ENCODE peak calls at places on chromosomes 5 and 9, in ten cellular contexts. One of them, this sample, is unnamed.

GRCh38 chr9:18493361-18494015 is 19.5 kb downstream of the ADAMTSL1 start:
- DNase-seq in NCI-H1092 treated with DMSO at 0.1 percent for 48 hours: peak
- DNase-seq in EL: peak
- DNase-seq in posterior vena cava: no peak
- DNase-seq in B cell: no peak
- DNase-seq in stimulated activated CD8-positive, alpha-beta memory T cell treated with anti-CD3 and anti-CD28 coated beads, Interleukin-15, amount 100 ng/mL, for 1 hour: no peak
- DNase-seq in upper lobe of right lung: no peak
- DNase-seq in T-helper 1 cell: no peak
- DNase-seq in H7: no peak
- DNase-seq in CD8-positive, alpha-beta memory T cell: no peak
- DNase-seq in this sample: peak

GRCh38 chr9:115157245-115157674 is 39.3 kb upstream of the TNC start:
- DNase-seq in B cell: no peak
- DNase-seq in stimulated activated CD8-positive, alpha-beta memory T cell treated with anti-CD3 and anti-CD28 coated beads, Interleukin-15, amount 100 ng/mL, for 1 hour: no peak
- DNase-seq in CD8-positive, alpha-beta memory T cell: no peak
- DNase-seq in H7: no peak
- DNase-seq in EL: peak
- DNase-seq in T-helper 1 cell: no peak
- DNase-seq in posterior vena cava: no peak
- DNase-seq in upper lobe of right lung: no peak
- DNase-seq in NCI-H1092 treated with DMSO at 0.1 percent for 48 hours: no peak
- DNase-seq in this sample: peak

GRCh38 chr5:34895641-34896419 is 19.5 kb downstream of the RAD1 start:
- DNase-seq in CD8-positive, alpha-beta memory T cell: no peak
- DNase-seq in posterior vena cava: no peak
- DNase-seq in stimulated activated CD8-positive, alpha-beta memory T cell treated with anti-CD3 and anti-CD28 coated beads, Interleukin-15, amount 100 ng/mL, for 1 hour: no peak
- DNase-seq in T-helper 1 cell: no peak
- DNase-seq in H7: no peak
- DNase-seq in B cell: no peak
- DNase-seq in NCI-H1092 treated with DMSO at 0.1 percent for 48 hours: no peak
- DNase-seq in upper lobe of right lung: no peak
- DNase-seq in EL: no peak
- DNase-seq in this sample: no peak

GRCh38 chr5:178504340-178504960 is 85.7 kb downstream of the COL23A1 start:
- DNase-seq in stimulated activated CD8-positive, alpha-beta memory T cell treated with anti-CD3 and anti-CD28 coated beads, Interleukin-15, amount 100 ng/mL, for 1 hour: no peak
- DNase-seq in B cell: no peak
- DNase-seq in upper lobe of right lung: no peak
- DNase-seq in T-helper 1 cell: no peak
- DNase-seq in posterior vena cava: no peak
- DNase-seq in NCI-H1092 treated with DMSO at 0.1 percent for 48 hours: no peak
- DNase-seq in H7: no peak
- DNase-seq in CD8-positive, alpha-beta memory T cell: no peak
- DNase-seq in EL: no peak
- DNase-seq in this sample: no peak

GRCh38 chr9:113317777-113318176 is 14.6 kb upstream of the RNF183 start:
- DNase-seq in NCI-H1092 treated with DMSO at 0.1 percent for 48 hours: no peak
- DNase-seq in posterior vena cava: no peak
- DNase-seq in upper lobe of right lung: no peak
- DNase-seq in EL: no peak
- DNase-seq in H7: no peak
- DNase-seq in CD8-positive, alpha-beta memory T cell: no peak
- DNase-seq in B cell: no peak
- DNase-seq in T-helper 1 cell: no peak
- DNase-seq in stimulated activated CD8-positive, alpha-beta memory T cell treated with anti-CD3 and anti-CD28 coated beads, Interleukin-15, amount 100 ng/mL, for 1 hour: no peak
- DNase-seq in this sample: no peak

GRCh38 chr9:79572891-79573696 is 1.3 kb downstream of the TLE4 start:
- DNase-seq in H7: peak
- DNase-seq in upper lobe of right lung: peak
- DNase-seq in NCI-H1092 treated with DMSO at 0.1 percent for 48 hours: no peak
- DNase-seq in stimulated activated CD8-positive, alpha-beta memory T cell treated with anti-CD3 and anti-CD28 coated beads, Interleukin-15, amount 100 ng/mL, for 1 hour: peak
- DNase-seq in T-helper 1 cell: peak
- DNase-seq in EL: peak
- DNase-seq in CD8-positive, alpha-beta memory T cell: peak
- DNase-seq in B cell: peak
- DNase-seq in posterior vena cava: peak
- DNase-seq in this sample: no peak

GRCh38 chr9:93586290-93587057 is 10.1 kb downstream of the PHF2 start:
- DNase-seq in posterior vena cava: no peak
- DNase-seq in NCI-H1092 treated with DMSO at 0.1 percent for 48 hours: no peak
- DNase-seq in EL: no peak
- DNase-seq in CD8-positive, alpha-beta memory T cell: no peak
- DNase-seq in upper lobe of right lung: no peak
- DNase-seq in stimulated activated CD8-positive, alpha-beta memory T cell treated with anti-CD3 and anti-CD28 coated beads, Interleukin-15, amount 100 ng/mL, for 1 hour: no peak
- DNase-seq in H7: peak
- DNase-seq in T-helper 1 cell: no peak
- DNase-seq in B cell: no peak
- DNase-seq in this sample: no peak

GRCh38 chr5:64502181-64502580 is 3.6 kb upstream of the RGS7BP start:
- DNase-seq in EL: no peak
- DNase-seq in posterior vena cava: no peak
- DNase-seq in CD8-positive, alpha-beta memory T cell: no peak
- DNase-seq in stimulated activated CD8-positive, alpha-beta memory T cell treated with anti-CD3 and anti-CD28 coated beads, Interleukin-15, amount 100 ng/mL, for 1 hour: no peak
- DNase-seq in T-helper 1 cell: no peak
- DNase-seq in upper lobe of right lung: no peak
- DNase-seq in H7: peak
- DNase-seq in NCI-H1092 treated with DMSO at 0.1 percent for 48 hours: no peak
- DNase-seq in B cell: no peak
- DNase-seq in this sample: no peak

GRCh38 chr5:4758550-4758949 is 381.6 kb upstream of the ADAMTS16 start:
- DNase-seq in T-helper 1 cell: no peak
- DNase-seq in B cell: no peak
- DNase-seq in EL: no peak
- DNase-seq in upper lobe of right lung: no peak
- DNase-seq in posterior vena cava: no peak
- DNase-seq in CD8-positive, alpha-beta memory T cell: no peak
- DNase-seq in NCI-H1092 treated with DMSO at 0.1 percent for 48 hours: no peak
- DNase-seq in stimulated activated CD8-positive, alpha-beta memory T cell treated with anti-CD3 and anti-CD28 coated beads, Interleukin-15, amount 100 ng/mL, for 1 hour: no peak
- DNase-seq in H7: no peak
- DNase-seq in this sample: no peak

GRCh38 chr5:32869216-32869615 is 158.1 kb downstream of the NPR3 start:
- DNase-seq in B cell: no peak
- DNase-seq in upper lobe of right lung: no peak
- DNase-seq in NCI-H1092 treated with DMSO at 0.1 percent for 48 hours: no peak
- DNase-seq in CD8-positive, alpha-beta memory T cell: no peak
- DNase-seq in EL: peak
- DNase-seq in stimulated activated CD8-positive, alpha-beta memory T cell treated with anti-CD3 and anti-CD28 coated beads, Interleukin-15, amount 100 ng/mL, for 1 hour: no peak
- DNase-seq in T-helper 1 cell: no peak
- DNase-seq in posterior vena cava: no peak
- DNase-seq in H7: no peak
- DNase-seq in this sample: peak

GRCh38 chr9:78962186-78962585 is 609.6 kb upstream of the TLE4 start:
- DNase-seq in upper lobe of right lung: no peak
- DNase-seq in posterior vena cava: no peak
- DNase-seq in stimulated activated CD8-positive, alpha-beta memory T cell treated with anti-CD3 and anti-CD28 coated beads, Interleukin-15, amount 100 ng/mL, for 1 hour: no peak
- DNase-seq in NCI-H1092 treated with DMSO at 0.1 percent for 48 hours: no peak
- DNase-seq in H7: no peak
- DNase-seq in T-helper 1 cell: no peak
- DNase-seq in B cell: no peak
- DNase-seq in CD8-positive, alpha-beta memory T cell: no peak
- DNase-seq in EL: no peak
- DNase-seq in this sample: no peak

GRCh38 chr9:130689937-130690700 is 3.5 kb upstream of the EXOSC2 start:
- DNase-seq in CD8-positive, alpha-beta memory T cell: no peak
- DNase-seq in posterior vena cava: no peak
- DNase-seq in B cell: no peak
- DNase-seq in EL: peak
- DNase-seq in H7: peak
- DNase-seq in NCI-H1092 treated with DMSO at 0.1 percent for 48 hours: peak
- DNase-seq in T-helper 1 cell: no peak
- DNase-seq in upper lobe of right lung: no peak
- DNase-seq in stimulated activated CD8-positive, alpha-beta memory T cell treated with anti-CD3 and anti-CD28 coated beads, Interleukin-15, amount 100 ng/mL, for 1 hour: no peak
- DNase-seq in this sample: peak

GRCh38 chr9:78325343-78325742 is 28.4 kb downstream of the PSAT1 start:
- DNase-seq in upper lobe of right lung: no peak
- DNase-seq in posterior vena cava: no peak
- DNase-seq in EL: peak
- DNase-seq in stimulated activated CD8-positive, alpha-beta memory T cell treated with anti-CD3 and anti-CD28 coated beads, Interleukin-15, amount 100 ng/mL, for 1 hour: no peak
- DNase-seq in B cell: no peak
- DNase-seq in H7: no peak
- DNase-seq in T-helper 1 cell: no peak
- DNase-seq in NCI-H1092 treated with DMSO at 0.1 percent for 48 hours: no peak
- DNase-seq in CD8-positive, alpha-beta memory T cell: no peak
- DNase-seq in this sample: peak

GRCh38 chr5:124398471-124398870 is 348.0 kb downstream of the ZNF608 start:
- DNase-seq in B cell: no peak
- DNase-seq in stimulated activated CD8-positive, alpha-beta memory T cell treated with anti-CD3 and anti-CD28 coated beads, Interleukin-15, amount 100 ng/mL, for 1 hour: no peak
- DNase-seq in NCI-H1092 treated with DMSO at 0.1 percent for 48 hours: no peak
- DNase-seq in posterior vena cava: no peak
- DNase-seq in EL: peak
- DNase-seq in H7: no peak
- DNase-seq in upper lobe of right lung: no peak
- DNase-seq in CD8-positive, alpha-beta memory T cell: no peak
- DNase-seq in T-helper 1 cell: no peak
- DNase-seq in this sample: no peak

GRCh38 chr5:42951169-42951846 is 88.8 kb downstream of the ANXA2R start:
- DNase-seq in B cell: peak
- DNase-seq in posterior vena cava: peak
- DNase-seq in EL: peak
- DNase-seq in stimulated activated CD8-positive, alpha-beta memory T cell treated with anti-CD3 and anti-CD28 coated beads, Interleukin-15, amount 100 ng/mL, for 1 hour: peak
- DNase-seq in H7: no peak
- DNase-seq in T-helper 1 cell: peak
- DNase-seq in upper lobe of right lung: peak
- DNase-seq in NCI-H1092 treated with DMSO at 0.1 percent for 48 hours: peak
- DNase-seq in CD8-positive, alpha-beta memory T cell: peak
- DNase-seq in this sample: peak

GRCh38 chr5:35230043-35230611 is at the start of gene PRLR:
- DNase-seq in NCI-H1092 treated with DMSO at 0.1 percent for 48 hours: no peak
- DNase-seq in H7: peak
- DNase-seq in EL: peak
- DNase-seq in B cell: peak
- DNase-seq in stimulated activated CD8-positive, alpha-beta memory T cell treated with anti-CD3 and anti-CD28 coated beads, Interleukin-15, amount 100 ng/mL, for 1 hour: no peak
- DNase-seq in upper lobe of right lung: peak
- DNase-seq in T-helper 1 cell: no peak
- DNase-seq in CD8-positive, alpha-beta memory T cell: no peak
- DNase-seq in posterior vena cava: no peak
- DNase-seq in this sample: peak

GRCh38 chr9:21744320-21744719 is 58.1 kb upstream of the MTAP start:
- DNase-seq in posterior vena cava: no peak
- DNase-seq in stimulated activated CD8-positive, alpha-beta memory T cell treated with anti-CD3 and anti-CD28 coated beads, Interleukin-15, amount 100 ng/mL, for 1 hour: no peak
- DNase-seq in T-helper 1 cell: no peak
- DNase-seq in NCI-H1092 treated with DMSO at 0.1 percent for 48 hours: no peak
- DNase-seq in upper lobe of right lung: no peak
- DNase-seq in H7: no peak
- DNase-seq in EL: no peak
- DNase-seq in CD8-positive, alpha-beta memory T cell: no peak
- DNase-seq in B cell: no peak
- DNase-seq in this sample: no peak

GRCh38 chr9:71937070-71937625 is 25.7 kb downstream of the C9orf85 start:
- DNase-seq in H7: no peak
- DNase-seq in CD8-positive, alpha-beta memory T cell: no peak
- DNase-seq in upper lobe of right lung: no peak
- DNase-seq in EL: no peak
- DNase-seq in stimulated activated CD8-positive, alpha-beta memory T cell treated with anti-CD3 and anti-CD28 coated beads, Interleukin-15, amount 100 ng/mL, for 1 hour: no peak
- DNase-seq in T-helper 1 cell: no peak
- DNase-seq in posterior vena cava: no peak
- DNase-seq in B cell: no peak
- DNase-seq in NCI-H1092 treated with DMSO at 0.1 percent for 48 hours: no peak
- DNase-seq in this sample: no peak

GRCh38 chr5:32506251-32506661 is 61.7 kb upstream of the ZFR start:
- DNase-seq in stimulated activated CD8-positive, alpha-beta memory T cell treated with anti-CD3 and anti-CD28 coated beads, Interleukin-15, amount 100 ng/mL, for 1 hour: no peak
- DNase-seq in EL: peak
- DNase-seq in B cell: no peak
- DNase-seq in T-helper 1 cell: no peak
- DNase-seq in upper lobe of right lung: no peak
- DNase-seq in H7: no peak
- DNase-seq in CD8-positive, alpha-beta memory T cell: no peak
- DNase-seq in posterior vena cava: no peak
- DNase-seq in NCI-H1092 treated with DMSO at 0.1 percent for 48 hours: peak
- DNase-seq in this sample: peak

GRCh38 chr5:103645816-103646215 is 83.2 kb upstream of the NUDT12 start:
- DNase-seq in NCI-H1092 treated with DMSO at 0.1 percent for 48 hours: no peak
- DNase-seq in EL: no peak
- DNase-seq in stimulated activated CD8-positive, alpha-beta memory T cell treated with anti-CD3 and anti-CD28 coated beads, Interleukin-15, amount 100 ng/mL, for 1 hour: no peak
- DNase-seq in B cell: no peak
- DNase-seq in T-helper 1 cell: no peak
- DNase-seq in upper lobe of right lung: no peak
- DNase-seq in CD8-positive, alpha-beta memory T cell: no peak
- DNase-seq in posterior vena cava: no peak
- DNase-seq in H7: no peak
- DNase-seq in this sample: no peak

GRCh38 chr5:69234457-69235268 is at the start of gene CDK7:
- DNase-seq in H7: peak
- DNase-seq in stimulated activated CD8-positive, alpha-beta memory T cell treated with anti-CD3 and anti-CD28 coated beads, Interleukin-15, amount 100 ng/mL, for 1 hour: peak
- DNase-seq in B cell: peak
- DNase-seq in upper lobe of right lung: peak
- DNase-seq in T-helper 1 cell: peak
- DNase-seq in posterior vena cava: peak
- DNase-seq in NCI-H1092 treated with DMSO at 0.1 percent for 48 hours: peak
- DNase-seq in EL: peak
- DNase-seq in CD8-positive, alpha-beta memory T cell: peak
- DNase-seq in this sample: peak

GRCh38 chr9:34271618-34272017 is 57.5 kb downstream of the KIF24 start:
- DNase-seq in B cell: no peak
- DNase-seq in EL: no peak
- DNase-seq in posterior vena cava: no peak
- DNase-seq in CD8-positive, alpha-beta memory T cell: no peak
- DNase-seq in H7: no peak
- DNase-seq in upper lobe of right lung: no peak
- DNase-seq in stimulated activated CD8-positive, alpha-beta memory T cell treated with anti-CD3 and anti-CD28 coated beads, Interleukin-15, amount 100 ng/mL, for 1 hour: no peak
- DNase-seq in T-helper 1 cell: no peak
- DNase-seq in NCI-H1092 treated with DMSO at 0.1 percent for 48 hours: no peak
- DNase-seq in this sample: no peak

GRCh38 chr5:6302684-6303083 is 75.7 kb downstream of the MED10 start:
- DNase-seq in B cell: no peak
- DNase-seq in posterior vena cava: no peak
- DNase-seq in H7: no peak
- DNase-seq in T-helper 1 cell: no peak
- DNase-seq in EL: peak
- DNase-seq in NCI-H1092 treated with DMSO at 0.1 percent for 48 hours: no peak
- DNase-seq in stimulated activated CD8-positive, alpha-beta memory T cell treated with anti-CD3 and anti-CD28 coated beads, Interleukin-15, amount 100 ng/mL, for 1 hour: no peak
- DNase-seq in upper lobe of right lung: no peak
- DNase-seq in CD8-positive, alpha-beta memory T cell: no peak
- DNase-seq in this sample: no peak

GRCh38 chr9:113349044-113349433 is 302 bp upstream of the BSPRY start:
- DNase-seq in posterior vena cava: no peak
- DNase-seq in upper lobe of right lung: no peak
- DNase-seq in T-helper 1 cell: no peak
- DNase-seq in H7: no peak
- DNase-seq in B cell: no peak
- DNase-seq in stimulated activated CD8-positive, alpha-beta memory T cell treated with anti-CD3 and anti-CD28 coated beads, Interleukin-15, amount 100 ng/mL, for 1 hour: no peak
- DNase-seq in NCI-H1092 treated with DMSO at 0.1 percent for 48 hours: no peak
- DNase-seq in CD8-positive, alpha-beta memory T cell: no peak
- DNase-seq in EL: no peak
- DNase-seq in this sample: no peak

GRCh38 chr9:31588010-31588409 is 796.4 kb upstream of the ACO1 start:
- DNase-seq in posterior vena cava: no peak
- DNase-seq in NCI-H1092 treated with DMSO at 0.1 percent for 48 hours: peak
- DNase-seq in B cell: no peak
- DNase-seq in EL: no peak
- DNase-seq in T-helper 1 cell: no peak
- DNase-seq in H7: no peak
- DNase-seq in stimulated activated CD8-positive, alpha-beta memory T cell treated with anti-CD3 and anti-CD28 coated beads, Interleukin-15, amount 100 ng/mL, for 1 hour: no peak
- DNase-seq in upper lobe of right lung: no peak
- DNase-seq in CD8-positive, alpha-beta memory T cell: no peak
- DNase-seq in this sample: no peak

GRCh38 chr5:135881244-135881643 is 14.4 kb downstream of the IL9 start:
- DNase-seq in T-helper 1 cell: no peak
- DNase-seq in posterior vena cava: no peak
- DNase-seq in CD8-positive, alpha-beta memory T cell: no peak
- DNase-seq in upper lobe of right lung: no peak
- DNase-seq in stimulated activated CD8-positive, alpha-beta memory T cell treated with anti-CD3 and anti-CD28 coated beads, Interleukin-15, amount 100 ng/mL, for 1 hour: no peak
- DNase-seq in EL: no peak
- DNase-seq in H7: no peak
- DNase-seq in B cell: no peak
- DNase-seq in NCI-H1092 treated with DMSO at 0.1 percent for 48 hours: no peak
- DNase-seq in this sample: no peak

GRCh38 chr9:104748359-104749031 is 1.0 kb downstream of the NIPSNAP3A start:
- DNase-seq in T-helper 1 cell: no peak
- DNase-seq in H7: no peak
- DNase-seq in B cell: no peak
- DNase-seq in CD8-positive, alpha-beta memory T cell: no peak
- DNase-seq in stimulated activated CD8-positive, alpha-beta memory T cell treated with anti-CD3 and anti-CD28 coated beads, Interleukin-15, amount 100 ng/mL, for 1 hour: no peak
- DNase-seq in upper lobe of right lung: no peak
- DNase-seq in EL: peak
- DNase-seq in posterior vena cava: no peak
- DNase-seq in NCI-H1092 treated with DMSO at 0.1 percent for 48 hours: peak
- DNase-seq in this sample: peak